ENCODE peak calls at places on chromosomes 5 and 9, in five cellular contexts. One of them, this sample, is unnamed.

GRCh38 chr5:53030828-53031425 is 41.8 kb downstream of the ITGA2 start:
- DNase-seq in AG09309: no peak
- DNase-seq in astrocyte: no peak
- DNase-seq in neural crest cell: no peak
- DNase-seq in endodermal cell: no peak
- DNase-seq in this sample: no peak

GRCh38 chr5:77494935-77495334 is 2.8 kb upstream of the WDR41 start:
- DNase-seq in AG09309: no peak
- DNase-seq in endodermal cell: no peak
- DNase-seq in astrocyte: no peak
- DNase-seq in neural crest cell: no peak
- DNase-seq in this sample: no peak

GRCh38 chr5:52964138-52964537 is 25.0 kb upstream of the ITGA2 start:
- DNase-seq in astrocyte: no peak
- DNase-seq in AG09309: no peak
- DNase-seq in endodermal cell: no peak
- DNase-seq in neural crest cell: no peak
- DNase-seq in this sample: no peak

GRCh38 chr5:139837711-139838380 is 42.2 kb downstream of the PSD2 start:
- DNase-seq in astrocyte: no peak
- DNase-seq in endodermal cell: no peak
- DNase-seq in neural crest cell: no peak
- DNase-seq in AG09309: no peak
- DNase-seq in this sample: no peak

GRCh38 chr9:129962889-129963703 is 79.9 kb downstream of the FNBP1 start:
- DNase-seq in AG09309: no peak
- DNase-seq in endodermal cell: peak; percentile 71
- DNase-seq in neural crest cell: no peak
- DNase-seq in astrocyte: peak; percentile 36
- DNase-seq in this sample: no peak

GRCh38 chr5:106699198-106699597 is 971.5 kb downstream of the EFNA5 start:
- DNase-seq in endodermal cell: peak; percentile 87
- DNase-seq in neural crest cell: no peak
- DNase-seq in AG09309: no peak
- DNase-seq in astrocyte: no peak
- DNase-seq in this sample: no peak

GRCh38 chr5:136006164-136006563 is 22.6 kb upstream of the TGFBI start:
- DNase-seq in astrocyte: peak; percentile 90
- DNase-seq in endodermal cell: peak; percentile 17
- DNase-seq in AG09309: peak; percentile 71
- DNase-seq in neural crest cell: no peak
- DNase-seq in this sample: no peak

GRCh38 chr5:180806351-180807011 is 3.9 kb upstream of the MGAT1 start:
- DNase-seq in astrocyte: no peak
- DNase-seq in endodermal cell: peak; percentile 38
- DNase-seq in neural crest cell: no peak
- DNase-seq in AG09309: no peak
- DNase-seq in this sample: no peak

GRCh38 chr5:103498211-103498610 is 64.4 kb downstream of the NUDT12 start:
- DNase-seq in neural crest cell: no peak
- DNase-seq in AG09309: no peak
- DNase-seq in astrocyte: no peak
- DNase-seq in endodermal cell: no peak
- DNase-seq in this sample: no peak

GRCh38 chr9:68794898-68795297 is 89.9 kb downstream of the PIP5K1B start:
- DNase-seq in neural crest cell: no peak
- DNase-seq in astrocyte: no peak
- DNase-seq in AG09309: no peak
- DNase-seq in endodermal cell: no peak
- DNase-seq in this sample: no peak

GRCh38 chr5:178993955-178994579 is 1.1 kb downstream of the GRM6 start:
- DNase-seq in AG09309: no peak
- DNase-seq in astrocyte: no peak
- DNase-seq in endodermal cell: no peak
- DNase-seq in neural crest cell: no peak
- DNase-seq in this sample: no peak

GRCh38 chr9:110977259-110977709 is 61.0 kb downstream of the LPAR1 start:
- DNase-seq in neural crest cell: no peak
- DNase-seq in endodermal cell: peak; percentile 44
- DNase-seq in AG09309: no peak
- DNase-seq in astrocyte: peak; percentile 80
- DNase-seq in this sample: peak; percentile 16

GRCh38 chr5:176676361-176676824 is 29.1 kb downstream of the TSPAN17 start:
- DNase-seq in AG09309: no peak
- DNase-seq in neural crest cell: no peak
- DNase-seq in astrocyte: no peak
- DNase-seq in endodermal cell: no peak
- DNase-seq in this sample: no peak

GRCh38 chr9:36023260-36024048 is 13.3 kb upstream of the RECK start:
- DNase-seq in neural crest cell: peak; percentile 58
- DNase-seq in AG09309: no peak
- DNase-seq in astrocyte: peak; percentile 47
- DNase-seq in endodermal cell: peak; percentile 92
- DNase-seq in this sample: no peak

GRCh38 chr5:86917117-86917579 is 299.4 kb downstream of the COX7C start:
- DNase-seq in AG09309: no peak
- DNase-seq in neural crest cell: peak; percentile 19
- DNase-seq in endodermal cell: peak; percentile 75
- DNase-seq in astrocyte: peak; percentile 35
- DNase-seq in this sample: peak; percentile 4

GRCh38 chr5:136212252-136212721 is 19.3 kb upstream of the SMIM32 start:
- DNase-seq in AG09309: no peak
- DNase-seq in astrocyte: peak; percentile 12
- DNase-seq in endodermal cell: peak; percentile 86
- DNase-seq in neural crest cell: peak; percentile 53
- DNase-seq in this sample: no peak

GRCh38 chr9:90815183-90815943 is 13.7 kb downstream of the SYK start:
- DNase-seq in AG09309: no peak
- DNase-seq in neural crest cell: no peak
- DNase-seq in endodermal cell: no peak
- DNase-seq in astrocyte: no peak
- DNase-seq in this sample: no peak

GRCh38 chr5:39159986-39160490 is 59.3 kb downstream of the FYB1 start:
- DNase-seq in neural crest cell: no peak
- DNase-seq in AG09309: no peak
- DNase-seq in endodermal cell: no peak
- DNase-seq in astrocyte: no peak
- DNase-seq in this sample: no peak

GRCh38 chr9:114183006-114183405 is 27.7 kb downstream of the COL27A1 start:
- DNase-seq in neural crest cell: no peak
- DNase-seq in AG09309: no peak
- DNase-seq in astrocyte: no peak
- DNase-seq in endodermal cell: no peak
- DNase-seq in this sample: no peak

GRCh38 chr9:106875548-106875947 is 12.6 kb downstream of the ZNF462 start:
- DNase-seq in AG09309: no peak
- DNase-seq in neural crest cell: no peak
- DNase-seq in astrocyte: no peak
- DNase-seq in endodermal cell: no peak
- DNase-seq in this sample: no peak

GRCh38 chr5:77852514-77853352 is 76.6 kb upstream of the TBCA start:
- DNase-seq in endodermal cell: peak; percentile 88
- DNase-seq in astrocyte: peak; percentile 80
- DNase-seq in AG09309: no peak
- DNase-seq in neural crest cell: peak; percentile 60
- DNase-seq in this sample: peak; percentile 87

GRCh38 chr9:128689293-128689770 is 310 bp downstream of the SET start:
- DNase-seq in AG09309: no peak
- DNase-seq in neural crest cell: peak; percentile 40
- DNase-seq in astrocyte: no peak
- DNase-seq in endodermal cell: peak; percentile 81
- DNase-seq in this sample: no peak

GRCh38 chr9:97305501-97306298 is 1.8 kb upstream of the CCDC180 start:
- DNase-seq in AG09309: no peak
- DNase-seq in neural crest cell: no peak
- DNase-seq in endodermal cell: no peak
- DNase-seq in astrocyte: no peak
- DNase-seq in this sample: no peak

GRCh38 chr9:32525506-32525905 is 490 bp downstream of the RIGI start:
- DNase-seq in endodermal cell: no peak
- DNase-seq in neural crest cell: no peak
- DNase-seq in astrocyte: peak; percentile 12
- DNase-seq in AG09309: no peak
- DNase-seq in this sample: no peak

GRCh38 chr5:173103411-173103810 is 40.9 kb upstream of the BNIP1 start:
- DNase-seq in astrocyte: no peak
- DNase-seq in neural crest cell: no peak
- DNase-seq in endodermal cell: no peak
- DNase-seq in AG09309: no peak
- DNase-seq in this sample: no peak

GRCh38 chr9:100352201-100352726 is 478 bp downstream of the TEX10 start:
- DNase-seq in endodermal cell: peak; percentile 77
- DNase-seq in neural crest cell: no peak
- DNase-seq in AG09309: no peak
- DNase-seq in astrocyte: peak; percentile 6
- DNase-seq in this sample: no peak

GRCh38 chr5:16894236-16895057 is 41.6 kb downstream of the MYO10 start:
- DNase-seq in endodermal cell: peak; percentile 62
- DNase-seq in AG09309: peak; percentile 58
- DNase-seq in neural crest cell: peak; percentile 16
- DNase-seq in astrocyte: peak; percentile 99
- DNase-seq in this sample: peak; percentile 61

GRCh38 chr9:77598510-77598909 is 49.6 kb downstream of the GNA14 start:
- DNase-seq in astrocyte: peak; percentile 65
- DNase-seq in neural crest cell: no peak
- DNase-seq in AG09309: no peak
- DNase-seq in endodermal cell: no peak
- DNase-seq in this sample: no peak

GRCh38 chr5:33311893-33312292 is 128.9 kb upstream of the TARS1 start:
- DNase-seq in AG09309: peak; percentile 84
- DNase-seq in astrocyte: peak; percentile 99
- DNase-seq in neural crest cell: no peak
- DNase-seq in endodermal cell: no peak
- DNase-seq in this sample: peak; percentile 76

GRCh38 chr5:151523335-151523734 is 67.8 kb downstream of the FAT2 start:
- DNase-seq in AG09309: peak; percentile 14
- DNase-seq in endodermal cell: peak; percentile 90
- DNase-seq in neural crest cell: peak; percentile 23
- DNase-seq in astrocyte: peak; percentile 3
- DNase-seq in this sample: no peak

GRCh38 chr9:70924905-70925547 is 196.4 kb downstream of the TRPM3 start:
- DNase-seq in astrocyte: peak; percentile 80
- DNase-seq in endodermal cell: peak; percentile 58
- DNase-seq in AG09309: peak; percentile 89
- DNase-seq in neural crest cell: peak; percentile 8
- DNase-seq in this sample: peak; percentile 41

GRCh38 chr9:101326035-101326434 is 58.8 kb downstream of the BAAT start:
- DNase-seq in neural crest cell: no peak
- DNase-seq in endodermal cell: no peak
- DNase-seq in AG09309: no peak
- DNase-seq in astrocyte: no peak
- DNase-seq in this sample: no peak

GRCh38 chr9:15139467-15139866 is 167.5 kb downstream of the TTC39B start:
- DNase-seq in endodermal cell: peak; percentile 30
- DNase-seq in AG09309: no peak
- DNase-seq in astrocyte: no peak
- DNase-seq in neural crest cell: no peak
- DNase-seq in this sample: no peak

GRCh38 chr5:134423376-134423775 is 11.7 kb upstream of the CDKN2AIPNL start:
- DNase-seq in astrocyte: no peak
- DNase-seq in endodermal cell: no peak
- DNase-seq in AG09309: no peak
- DNase-seq in neural crest cell: no peak
- DNase-seq in this sample: no peak

GRCh38 chr5:125349432-125349831 is 603.0 kb upstream of the ZNF608 start:
- DNase-seq in endodermal cell: no peak
- DNase-seq in astrocyte: peak; percentile 24
- DNase-seq in AG09309: no peak
- DNase-seq in neural crest cell: no peak
- DNase-seq in this sample: no peak

DNA sequence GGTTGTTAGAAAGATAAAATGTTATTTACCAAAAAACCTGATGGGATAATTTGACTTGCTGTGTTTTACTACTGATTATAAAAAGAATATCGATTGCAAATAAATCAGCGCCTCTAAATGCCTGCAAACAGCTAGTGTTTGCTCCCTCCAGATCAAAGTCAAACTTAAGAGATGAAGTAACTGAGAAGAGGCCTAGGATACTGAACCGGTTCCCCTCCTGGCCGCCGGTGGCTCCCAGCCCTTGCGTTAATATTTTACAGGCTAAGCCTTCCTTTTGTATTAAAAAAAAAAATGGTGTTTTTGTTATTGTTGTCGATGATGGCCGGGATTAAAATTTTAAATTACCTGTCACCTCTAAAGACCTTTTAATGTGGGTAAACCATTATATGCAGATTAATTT is 2.6 kb downstream of the IRX1 start:
- DNase-seq in neural crest cell: no peak
- DNase-seq in AG09309: no peak
- DNase-seq in endodermal cell: no peak
- DNase-seq in astrocyte: peak; percentile 41
- DNase-seq in this sample: no peak
- TF ChIP-seq CTCF in neural crest cell: no peak
- TF ChIP-seq CTCF in AG09309: no peak
- TF ChIP-seq CTCF in endodermal cell: no peak
- TF ChIP-seq CTCF in astrocyte: no peak
- TF ChIP-seq CTCF in this sample: no peak

DNA sequence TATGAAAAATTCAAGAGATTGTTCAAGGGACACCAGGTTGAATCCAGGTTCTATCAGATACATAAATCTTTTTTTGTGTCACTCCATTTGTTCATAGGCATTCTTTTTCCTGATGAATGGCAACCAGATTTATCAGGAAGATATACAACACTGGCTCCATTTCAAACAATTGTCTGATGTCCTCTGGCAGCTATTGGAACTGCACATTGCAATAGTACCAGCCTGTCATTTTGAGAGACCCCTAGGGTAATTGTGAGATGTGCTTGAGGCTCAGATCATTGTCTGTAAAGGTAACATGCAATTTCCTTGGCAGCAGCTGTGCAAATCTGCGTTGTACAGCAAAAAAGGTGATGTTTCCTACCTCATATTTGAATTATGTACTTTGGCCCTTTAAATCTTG is 25.9 kb downstream of the KCTD16 start:
- DNase-seq in endodermal cell: no peak
- DNase-seq in astrocyte: no peak
- DNase-seq in neural crest cell: no peak
- DNase-seq in AG09309: no peak
- DNase-seq in this sample: no peak
- TF ChIP-seq CTCF in endodermal cell: peak; percentile 55
- TF ChIP-seq CTCF in astrocyte: no peak
- TF ChIP-seq CTCF in neural crest cell: peak; percentile 41
- TF ChIP-seq CTCF in AG09309: no peak
- TF ChIP-seq CTCF in this sample: no peak

GRCh38 chr9:22228542-22228941 is 218.1 kb upstream of the DMRTA1 start:
- DNase-seq in endodermal cell: no peak
- DNase-seq in AG09309: no peak
- DNase-seq in neural crest cell: no peak
- DNase-seq in astrocyte: no peak
- DNase-seq in this sample: no peak
- TF ChIP-seq CTCF in endodermal cell: peak; percentile 52
- TF ChIP-seq CTCF in AG09309: peak; percentile 33
- TF ChIP-seq CTCF in neural crest cell: peak; percentile 41
- TF ChIP-seq CTCF in astrocyte: peak; percentile 27
- TF ChIP-seq CTCF in this sample: peak; percentile 44

GRCh38 chr5:11719888-11720481 is 184.3 kb downstream of the CTNND2 start:
- DNase-seq in neural crest cell: peak; percentile 71
- DNase-seq in AG09309: no peak
- DNase-seq in astrocyte: peak; percentile 32
- DNase-seq in endodermal cell: peak; percentile 92
- DNase-seq in this sample: no peak
- TF ChIP-seq CTCF in neural crest cell: peak; percentile 72
- TF ChIP-seq CTCF in AG09309: no peak
- TF ChIP-seq CTCF in astrocyte: peak; percentile 45
- TF ChIP-seq CTCF in endodermal cell: peak; percentile 80
- TF ChIP-seq CTCF in this sample: peak; percentile 47

This sample was measured in epithelial cell of proximal tubule.